ENCODE peak calls at places on chromosomes 4 and X, in five cellular contexts. H, B, T, M and O are unnamed samples.

GRCh38 chr4:632926-633325 is 7.6 kb downstream of the PDE6B start:
- DNase-seq in H (no peak), T (no peak), B (peak; percentile 37), M (no peak), O (no peak)

GRCh38 chr4:55979562-55979961 is 30.8 kb downstream of the CEP135 start:
- DNase-seq in T (no peak), M (no peak), H (no peak), B (no peak), O (no peak)

GRCh38 chr4:185859106-185859505 is 47.1 kb upstream of the SORBS2 start:
- DNase-seq in T (no peak), M (no peak), H (no peak), B (no peak), O (peak; percentile 42)

GRCh38 chr4:38310446-38311043 is 350.3 kb downstream of the PTTG2 start:
- DNase-seq in B (no peak), H (no peak), T (peak; percentile 50), M (no peak), O (no peak)

GRCh38 chrX:134551365-134552095 is 91.6 kb downstream of the HPRT1 start:
- DNase-seq in B (no peak), M (no peak), H (no peak), T (no peak), O (no peak)

GRCh38 chrX:15293471-15293870 is 22.0 kb downstream of the ASB11 start:
- DNase-seq in T (no peak), M (no peak), H (no peak), B (no peak), O (no peak)

GRCh38 chr4:139819082-139819481 is 153.5 kb downstream of the MGST2 start:
- DNase-seq in B (no peak), T (no peak), H (no peak), M (no peak), O (no peak)

GRCh38 chr4:151104621-151105020 is 5.2 kb downstream of the RPS3A start:
- DNase-seq in H (no peak), T (no peak), M (no peak), B (no peak), O (no peak)

GRCh38 chrX:69060631-69061408 is 104.4 kb downstream of the PJA1 start:
- DNase-seq in T (no peak), M (peak; percentile 41), B (no peak), H (peak; percentile 40), O (peak; percentile 64)

GRCh38 chr4:102531441-102531840 is 30.3 kb downstream of the NFKB1 start:
- DNase-seq in M (no peak), T (no peak), B (no peak), H (no peak), O (no peak)

GRCh38 chrX:41695464-41695863 is 6.7 kb downstream of the GPR34 start:
- DNase-seq in T (no peak), H (no peak), B (no peak), M (no peak), O (no peak)

GRCh38 chr4:76703123-76703490 is 194.8 kb downstream of the SOWAHB start:
- DNase-seq in M (no peak), H (no peak), T (no peak), B (no peak), O (no peak)

GRCh38 chr4:128856246-128856645 is 46.7 kb downstream of the JADE1 start:
- DNase-seq in B (no peak), M (no peak), T (no peak), H (no peak), O (no peak)

DNA sequence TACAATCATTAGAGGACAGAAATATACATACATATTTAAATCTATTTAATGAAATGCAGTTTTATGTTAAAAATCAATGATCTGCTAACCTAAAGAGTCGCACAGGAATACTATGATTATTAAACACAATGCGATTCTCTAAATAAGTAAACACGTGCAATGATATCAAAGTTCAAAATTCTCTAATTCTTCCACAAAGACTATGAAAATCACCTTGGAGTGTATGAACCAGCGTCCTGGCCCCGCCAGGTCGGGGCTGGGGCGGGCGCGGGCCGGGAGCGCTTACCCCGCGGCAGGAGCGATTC is 608 bp upstream of the FAM200B start:
- DNase-seq in T (no peak), M (no peak), H (no peak), B (no peak), O (no peak)
- H3K27ac ChIP-seq in T (peak overlapping the region; percentile 85), M (peak overlapping the region; percentile 87), H (peak overlapping the region; percentile 95), B (no peak overlapping the region), O (peak overlapping the region; percentile 95)

DNA sequence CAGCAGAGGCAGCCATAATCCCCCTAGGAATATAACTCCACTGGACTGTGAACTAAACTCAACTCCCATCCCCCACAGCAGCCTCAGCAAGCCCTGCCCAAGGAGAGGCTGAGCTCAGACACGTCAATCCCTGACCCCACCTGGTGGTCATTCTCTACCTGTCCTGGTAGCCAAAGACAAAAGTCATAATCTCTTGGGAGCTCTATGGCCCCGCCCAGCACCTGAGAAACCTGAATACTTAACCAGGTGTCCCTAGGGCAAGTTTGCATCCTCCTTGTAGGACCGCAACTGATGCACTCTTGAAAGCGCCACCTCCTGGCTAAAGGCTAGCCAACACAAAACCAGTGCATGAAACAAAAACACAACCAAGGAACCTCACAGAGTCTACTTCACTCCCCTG is 18.4 kb downstream of the CT47B1 start:
- DNase-seq in T (no peak), M (no peak), B (no peak), H (no peak), O (no peak)
- TF ChIP-seq CTCF in T (no peak), M (no peak), B (no peak), H (no peak), O (no peak)

DNA sequence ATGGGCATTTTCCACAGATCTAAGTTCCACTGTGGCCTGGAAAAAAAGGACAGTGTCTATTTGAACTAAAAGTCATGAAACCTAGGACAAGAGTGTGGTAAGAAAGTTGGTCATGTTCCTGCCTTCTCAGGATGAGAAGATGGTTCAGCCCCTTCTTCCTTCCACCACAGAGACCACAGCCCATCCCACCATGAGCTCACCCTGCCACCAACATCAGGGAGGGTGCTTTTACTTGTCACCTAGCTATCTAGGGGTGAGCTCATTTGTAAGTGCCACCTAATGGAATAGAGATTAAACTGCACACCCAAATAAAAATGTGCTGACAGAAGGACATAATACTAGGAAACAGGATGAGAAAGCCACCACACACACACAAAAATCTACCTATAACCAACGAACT is 235.9 kb downstream of the SPIN4 start:
- DNase-seq in M (no peak), H (no peak), B (no peak), T (no peak), O (no peak)
- H3K9me3 ChIP-seq in M (no peaks in the 10 kb centered on the region), H (no peaks in the 10 kb centered on the region), B (no peaks in the 10 kb centered on the region), T (no peaks in the 10 kb centered on the region), O (no peaks in the 10 kb centered on the region)

GRCh38 chrX:21645437-21646220 is 12.5 kb downstream of the KLHL34 start:
- DNase-seq in B (no peak), M (no peak), T (no peak), H (no peak), O (no peak)
- H3K27ac ChIP-seq in B (no peak overlapping the region), M (no peak overlapping the region), T (no peak overlapping the region), H (no peak overlapping the region), O (no peak overlapping the region)

GRCh38 chrX:1248381-1249061 is 20.1 kb upstream of the CSF2RA start:
- DNase-seq in H (no peak), B (no peak), T (no peak), M (no peak), O (no peak)

GRCh38 chrX:1242901-1243402 is 25.7 kb upstream of the CSF2RA start:
- DNase-seq in T (peak; percentile 22), H (no peak), B (peak; percentile 50), M (no peak), O (no peak)

GRCh38 chrX:1246816-1247215 is 21.8 kb upstream of the CSF2RA start:
- DNase-seq in B (peak; percentile 74), T (peak; percentile 72), M (peak; percentile 22), H (peak; percentile 66), O (peak; percentile 77)

GRCh38 chrX:1239681-1240142 is 27.3 kb upstream of the CRLF2 start:
- DNase-seq in H (peak; percentile 67), M (peak; percentile 16), T (no peak), B (peak; percentile 82), O (peak; percentile 42)

GRCh38 chrX:1244164-1245076 is 24.2 kb upstream of the CSF2RA start:
- DNase-seq in H (no peak), M (no peak), B (peak; percentile 46), T (no peak), O (no peak)
- TF ChIP-seq CTCF in H (no peak), M (no peak), B (no peak), T (no peak), O (no peak)

GRCh38 chr4:13276357-13276756 is 207.8 kb downstream of the RAB28 start:
- DNase-seq in H (no peak), T (no peak), M (no peak), B (no peak), O (no peak)
- H3K9me3 ChIP-seq in H (peaks cover 16% of the 10 kb centered on the region), T (peaks cover 3% of the 10 kb centered on the region), M (no peaks in the 10 kb centered on the region), B (peaks cover 8% of the 10 kb centered on the region), O (peaks cover 4% of the 10 kb centered on the region)

DNA sequence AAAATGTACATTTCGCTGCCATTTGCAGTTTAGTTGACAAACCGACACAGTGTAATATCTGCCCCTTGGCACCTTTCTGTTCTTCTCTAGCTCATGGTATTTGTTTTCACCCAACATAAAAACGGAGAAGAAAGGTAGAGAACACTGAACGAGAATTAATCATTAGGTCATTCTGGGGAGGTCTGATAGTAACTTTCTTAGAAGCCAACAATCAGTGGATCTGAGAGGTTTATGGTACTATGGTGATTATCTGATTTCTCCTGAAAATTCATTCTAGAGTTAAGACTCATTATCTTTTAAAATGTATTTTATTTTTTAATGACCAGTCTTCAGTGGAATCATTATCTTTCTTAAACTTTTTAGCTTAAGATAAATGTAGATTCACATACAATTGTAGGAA is 8.5 kb downstream of the RAPGEF2 start:
- DNase-seq in B (no peak), H (no peak), T (no peak), M (no peak), O (no peak)
- H3K27ac ChIP-seq in B (no peak overlapping the region), H (no peak overlapping the region), T (no peak overlapping the region), M (no peak overlapping the region), O (no peak overlapping the region)

DNA sequence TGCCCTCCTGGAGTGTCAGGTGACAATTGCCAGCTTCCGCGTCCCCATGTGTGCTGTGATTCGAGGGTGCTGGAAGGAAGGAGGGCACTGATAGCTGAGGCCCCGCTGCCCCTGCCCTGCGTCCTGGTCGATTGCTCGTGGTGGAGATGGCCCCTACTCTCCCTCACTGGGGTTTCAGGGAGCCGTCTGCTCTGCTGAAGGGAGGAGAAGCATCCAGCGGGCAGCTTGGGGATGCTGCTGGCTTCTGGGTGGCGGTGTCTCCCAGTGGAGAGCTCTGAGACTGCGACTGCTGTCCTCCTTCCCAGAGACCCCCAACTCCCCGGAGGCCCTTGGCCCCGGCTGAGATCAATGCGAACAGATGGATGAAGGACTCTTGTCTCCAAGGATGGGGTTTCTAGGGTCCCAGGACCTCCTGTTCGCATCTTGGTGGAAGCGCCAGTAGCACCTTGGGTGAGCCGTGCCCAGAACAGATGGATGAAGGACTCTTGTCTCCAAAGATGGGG is 98.6 kb downstream of the PSAPL1 start:
- DNase-seq in T (no peak), M (no peak), B (no peak), H (no peak), O (no peak)
- TF ChIP-seq CTCF in T (no peak), M (no peak), B (no peak), H (no peak), O (no peak)

GRCh38 chr4:19539192-19539591 is 712.5 kb upstream of the SLIT2 start:
- DNase-seq in M (no peak), H (no peak), B (no peak), T (no peak), O (no peak)
- H3K9me3 ChIP-seq in M (no peaks in the 10 kb centered on the region), H (no peaks in the 10 kb centered on the region), B (no peaks in the 10 kb centered on the region), T (no peaks in the 10 kb centered on the region), O (no peaks in the 10 kb centered on the region)